ENCODE peak calls at places on chromosomes 11 and 22, in five cellular contexts. One of them, this sample, is unnamed.

GRCh38 chr11:127017482-127017881 is 16.9 kb upstream of the KIRREL3 start:
- DNase-seq in colonic mucosa: no peak
- DNase-seq in neural progenitor cell: peak
- DNase-seq in OCI-LY7: no peak
- DNase-seq in right atrium auricular region: no peak
- DNase-seq in this sample: peak

GRCh38 chr11:134038897-134039470 is 29.9 kb upstream of the JAM3 start:
- DNase-seq in colonic mucosa: no peak
- DNase-seq in neural progenitor cell: peak
- DNase-seq in OCI-LY7: no peak
- DNase-seq in right atrium auricular region: no peak
- DNase-seq in this sample: no peak

GRCh38 chr11:45423036-45423435 is 136.9 kb upstream of the SYT13 start:
- DNase-seq in colonic mucosa: no peak
- DNase-seq in neural progenitor cell: no peak
- DNase-seq in OCI-LY7: no peak
- DNase-seq in right atrium auricular region: no peak
- DNase-seq in this sample: no peak

GRCh38 chr11:133896642-133897330 is 51.5 kb upstream of the SPATA19 start:
- DNase-seq in colonic mucosa: no peak
- DNase-seq in neural progenitor cell: no peak
- DNase-seq in OCI-LY7: no peak
- DNase-seq in right atrium auricular region: no peak
- DNase-seq in this sample: no peak

GRCh38 chr22:42462016-42462415 is 29.8 kb upstream of the NFAM1 start:
- DNase-seq in colonic mucosa: no peak
- DNase-seq in neural progenitor cell: peak
- DNase-seq in OCI-LY7: no peak
- DNase-seq in right atrium auricular region: no peak
- DNase-seq in this sample: no peak

GRCh38 chr22:20121856-20122415 is 4.9 kb upstream of the TRMT2A start:
- DNase-seq in colonic mucosa: no peak
- DNase-seq in neural progenitor cell: no peak
- DNase-seq in OCI-LY7: no peak
- DNase-seq in right atrium auricular region: no peak
- DNase-seq in this sample: no peak

GRCh38 chr11:12143461-12144258 is 33.3 kb downstream of the MICAL2 start:
- DNase-seq in colonic mucosa: peak
- DNase-seq in neural progenitor cell: no peak
- DNase-seq in OCI-LY7: no peak
- DNase-seq in right atrium auricular region: no peak
- DNase-seq in this sample: no peak

GRCh38 chr11:65506770-65507485 is 8.1 kb downstream of the MALAT1 start:
- DNase-seq in colonic mucosa: peak
- DNase-seq in neural progenitor cell: peak
- DNase-seq in OCI-LY7: peak
- DNase-seq in right atrium auricular region: peak
- DNase-seq in this sample: peak

GRCh38 chr22:24471570-24471969 is 23.6 kb upstream of the UPB1 start:
- DNase-seq in colonic mucosa: no peak
- DNase-seq in neural progenitor cell: no peak
- DNase-seq in OCI-LY7: no peak
- DNase-seq in right atrium auricular region: peak
- DNase-seq in this sample: no peak

GRCh38 chr22:31090217-31091085 is 9.3 kb downstream of the SMTN start:
- DNase-seq in colonic mucosa: no peak
- DNase-seq in neural progenitor cell: no peak
- DNase-seq in OCI-LY7: no peak
- DNase-seq in right atrium auricular region: no peak
- DNase-seq in this sample: no peak

GRCh38 chr22:27991586-27992293 is 72.7 kb upstream of the PITPNB start:
- DNase-seq in colonic mucosa: no peak
- DNase-seq in neural progenitor cell: no peak
- DNase-seq in OCI-LY7: peak
- DNase-seq in right atrium auricular region: no peak
- DNase-seq in this sample: no peak

GRCh38 chr11:91305402-91305801 is 919.2 kb upstream of the FAT3 start:
- DNase-seq in colonic mucosa: no peak
- DNase-seq in neural progenitor cell: no peak
- DNase-seq in OCI-LY7: no peak
- DNase-seq in right atrium auricular region: no peak
- DNase-seq in this sample: no peak
- H3K4me3 ChIP-seq in colonic mucosa: no peak
- H3K4me3 ChIP-seq in neural progenitor cell: no peak
- H3K4me3 ChIP-seq in OCI-LY7: no peak
- H3K4me3 ChIP-seq in right atrium auricular region: no peak
- H3K4me3 ChIP-seq in this sample: no peak

DNA sequence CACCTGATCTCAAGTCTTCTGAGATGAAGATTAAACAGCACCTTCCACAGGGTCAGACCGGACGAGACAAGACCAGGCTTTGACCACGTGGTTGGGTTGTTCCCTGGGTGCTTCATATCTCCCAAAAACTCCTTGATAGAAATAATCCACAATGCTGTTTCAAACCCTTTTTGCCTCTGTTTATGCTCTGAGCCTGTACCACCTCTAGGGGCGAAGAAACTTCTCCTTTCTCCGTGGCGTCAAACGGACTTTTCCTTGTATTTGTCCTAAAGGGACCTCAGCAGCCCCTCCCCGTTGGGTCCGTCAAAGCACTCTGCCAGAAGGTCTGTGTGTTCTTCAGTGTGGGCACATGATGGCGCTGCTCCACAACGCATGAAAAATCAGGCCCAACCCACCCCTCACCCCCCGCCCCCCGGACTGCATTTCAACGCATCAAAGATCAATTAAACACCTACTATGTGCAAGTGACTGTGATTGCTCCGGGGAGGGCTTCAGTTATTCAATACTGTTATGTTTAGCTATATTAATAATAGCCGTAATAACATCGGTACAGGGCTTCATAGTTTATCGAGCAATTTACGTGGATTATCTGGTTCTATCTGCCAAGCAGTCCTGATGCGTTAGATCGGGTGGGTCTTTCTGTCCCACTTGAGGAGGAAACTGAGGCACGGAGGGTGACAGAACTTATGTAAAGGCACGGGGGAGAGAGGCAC is 17.3 kb upstream of the EIF3D start:
- DNase-seq in colonic mucosa: no peak
- DNase-seq in neural progenitor cell: peak
- DNase-seq in OCI-LY7: peak
- DNase-seq in right atrium auricular region: no peak
- DNase-seq in this sample: peak
- TF ChIP-seq CTCF in colonic mucosa: peak
- TF ChIP-seq CTCF in neural progenitor cell: peak
- TF ChIP-seq CTCF in OCI-LY7: peak
- TF ChIP-seq CTCF in right atrium auricular region: peak
- TF ChIP-seq CTCF in this sample: peak

GRCh38 chr11:3969200-3969599 is 113.7 kb downstream of the STIM1 start:
- DNase-seq in colonic mucosa: no peak
- DNase-seq in neural progenitor cell: no peak
- DNase-seq in OCI-LY7: no peak
- DNase-seq in right atrium auricular region: no peak
- DNase-seq in this sample: no peak

GRCh38 chr11:3970101-3970500 is 114.6 kb downstream of the STIM1 start:
- DNase-seq in colonic mucosa: no peak
- DNase-seq in neural progenitor cell: no peak
- DNase-seq in OCI-LY7: no peak
- DNase-seq in right atrium auricular region: no peak
- DNase-seq in this sample: no peak

GRCh38 chr11:3971756-3972404 is 116.4 kb downstream of the STIM1 start:
- DNase-seq in colonic mucosa: no peak
- DNase-seq in neural progenitor cell: no peak
- DNase-seq in OCI-LY7: no peak
- DNase-seq in right atrium auricular region: no peak
- DNase-seq in this sample: peak

GRCh38 chr11:3969613-3970012 is 114.1 kb downstream of the STIM1 start:
- DNase-seq in colonic mucosa: no peak
- DNase-seq in neural progenitor cell: no peak
- DNase-seq in OCI-LY7: no peak
- DNase-seq in right atrium auricular region: no peak
- DNase-seq in this sample: no peak

GRCh38 chr11:3972431-3972830 is 117.0 kb downstream of the STIM1 start:
- DNase-seq in colonic mucosa: no peak
- DNase-seq in neural progenitor cell: no peak
- DNase-seq in OCI-LY7: no peak
- DNase-seq in right atrium auricular region: no peak
- DNase-seq in this sample: peak
- H3K4me3 ChIP-seq in colonic mucosa: no peak
- H3K4me3 ChIP-seq in neural progenitor cell: no peak
- H3K4me3 ChIP-seq in OCI-LY7: no peak
- H3K4me3 ChIP-seq in right atrium auricular region: no peak
- H3K4me3 ChIP-seq in this sample: no peak

GRCh38 chr22:44735518-44736428 is 16.6 kb upstream of the ARHGAP8 start:
- DNase-seq in colonic mucosa: peak
- DNase-seq in neural progenitor cell: peak
- DNase-seq in OCI-LY7: peak
- DNase-seq in right atrium auricular region: peak
- DNase-seq in this sample: peak
- TF ChIP-seq CTCF in colonic mucosa: peak
- TF ChIP-seq CTCF in neural progenitor cell: peak
- TF ChIP-seq CTCF in OCI-LY7: peak
- TF ChIP-seq CTCF in right atrium auricular region: peak
- TF ChIP-seq CTCF in this sample: peak

GRCh38 chr11:4642043-4642442 is 1.7 kb upstream of the OR51E1 start:
- DNase-seq in colonic mucosa: no peak
- DNase-seq in neural progenitor cell: no peak
- DNase-seq in OCI-LY7: no peak
- DNase-seq in right atrium auricular region: no peak
- DNase-seq in this sample: no peak

GRCh38 chr11:4643682-4644081 is at the start of gene OR51E1:
- DNase-seq in colonic mucosa: no peak
- DNase-seq in neural progenitor cell: no peak
- DNase-seq in OCI-LY7: no peak
- DNase-seq in right atrium auricular region: no peak
- DNase-seq in this sample: no peak

GRCh38 chr11:4641501-4641900 is 2.3 kb upstream of the OR51E1 start:
- DNase-seq in colonic mucosa: no peak
- DNase-seq in neural progenitor cell: no peak
- DNase-seq in OCI-LY7: no peak
- DNase-seq in right atrium auricular region: no peak
- DNase-seq in this sample: no peak

GRCh38 chr11:4644233-4644632 is 451 bp downstream of the OR51E1 start:
- DNase-seq in colonic mucosa: no peak
- DNase-seq in neural progenitor cell: no peak
- DNase-seq in OCI-LY7: no peak
- DNase-seq in right atrium auricular region: no peak
- DNase-seq in this sample: no peak

DNA sequence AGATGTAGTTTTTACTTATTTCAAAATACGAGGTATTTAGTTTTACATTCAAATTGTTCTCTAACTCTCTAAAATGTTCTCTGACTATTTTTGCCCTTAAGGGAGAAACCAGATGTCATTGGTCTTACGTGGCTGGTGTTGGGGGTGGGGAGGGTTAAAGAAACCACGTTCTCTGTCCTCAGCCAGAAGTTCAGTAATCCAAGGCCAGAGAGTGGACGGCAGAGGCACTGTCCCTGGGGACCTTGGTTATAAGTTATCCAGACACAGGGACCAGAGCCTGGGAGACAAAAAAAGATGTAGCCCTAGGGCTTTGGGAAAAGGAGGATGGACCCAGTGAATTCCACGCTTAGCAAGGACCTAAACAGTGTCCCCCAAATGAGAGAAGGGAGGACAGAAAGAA is 698 bp upstream of the OR51E1 start:
- DNase-seq in colonic mucosa: no peak
- DNase-seq in neural progenitor cell: no peak
- DNase-seq in OCI-LY7: no peak
- DNase-seq in right atrium auricular region: no peak
- DNase-seq in this sample: no peak
- H3K4me3 ChIP-seq in colonic mucosa: no peak
- H3K4me3 ChIP-seq in neural progenitor cell: no peak
- H3K4me3 ChIP-seq in OCI-LY7: no peak
- H3K4me3 ChIP-seq in right atrium auricular region: no peak
- H3K4me3 ChIP-seq in this sample: no peak

This sample was measured in epithelial cell of esophagus.